ENCODE peak calls at places on chromosomes 1 and 21, in five cellular contexts. N is upper lobe of right lung, W is left ventricle myocardium inferior, O is lung, M is stomach. Q is an unnamed sample.
A peak's percentile ranks its signal among the peaks of the same experiment; 100 is the strongest.

GRCh38 chr1:46528297-46528955 is 23.0 kb downstream of the KNCN start:
- DNase-seq in O (no peak), M (no peak), N (no peak), W (no peak), Q (no peak)

GRCh38 chr1:241721011-241721410 is 68.9 kb downstream of the WDR64 start:
- DNase-seq in M (no peak), O (no peak), W (no peak), N (no peak), Q (no peak)

GRCh38 chr1:44820945-44821715 is 12.8 kb downstream of the BTBD19 start:
- DNase-seq in M (no peak), N (no peak), O (no peak), W (no peak), Q (peak; percentile 66)

GRCh38 chr1:32984090-32984828 is 19.6 kb upstream of the RNF19B start:
- DNase-seq in M (no peak), O (no peak), W (no peak), N (no peak), Q (no peak)

GRCh38 chr1:3898994-3899775 is 887 bp downstream of the C1orf174 start:
- DNase-seq in N (no peak), W (no peak), O (no peak), M (no peak), Q (no peak)

GRCh38 chr1:168582690-168583325 is 6.4 kb downstream of the XCL1 start:
- DNase-seq in N (no peak), W (no peak), O (no peak), M (no peak), Q (no peak)

GRCh38 chr1:245599413-245600174 is 444.8 kb downstream of the KIF26B start:
- DNase-seq in O (peak; percentile 36), W (no peak), M (no peak), N (no peak), Q (peak; percentile 71)

GRCh38 chr1:7705048-7705907 is 65.8 kb upstream of the VAMP3 start:
- DNase-seq in O (no peak), W (peak; percentile 57), M (peak; percentile 38), N (peak; percentile 76), Q (peak; percentile 73)

GRCh38 chr1:89259283-89259971 is 13.2 kb downstream of the GBP5 start:
- DNase-seq in N (peak; percentile 49), O (no peak), M (no peak), W (no peak), Q (no peak)

GRCh38 chr1:90417139-90417538 is 300.0 kb downstream of the BARHL2 start:
- DNase-seq in N (no peak), W (no peak), M (no peak), O (no peak), Q (no peak)

GRCh38 chr1:33263890-33264504 is 7.7 kb downstream of the ZNF362 start:
- DNase-seq in W (no peak), N (no peak), M (no peak), O (no peak), Q (no peak)

GRCh38 chr1:89936694-89937093 is 58.2 kb upstream of the ZNF326 start:
- DNase-seq in N (no peak), W (no peak), O (no peak), M (no peak), Q (no peak)

GRCh38 chr21:43600642-43601397 is 58.5 kb downstream of the HSF2BP start:
- DNase-seq in O (no peak), M (no peak), N (no peak), W (no peak), Q (no peak)

GRCh38 chr1:205049479-205049878 is 6.5 kb downstream of the CNTN2 start:
- DNase-seq in M (no peak), O (no peak), W (no peak), N (no peak), Q (no peak)

GRCh38 chr1:221712776-221713431 is 29.0 kb downstream of the DUSP10 start:
- DNase-seq in W (no peak), N (no peak), O (no peak), M (peak; percentile 45), Q (no peak)

GRCh38 chr1:86503477-86504129 is 34.9 kb downstream of the CLCA1 start:
- DNase-seq in O (peak; percentile 63), W (peak; percentile 56), N (peak; percentile 81), M (no peak), Q (peak; percentile 77)

GRCh38 chr1:152801333-152801732 is 4.8 kb downstream of the LCE1D start:
- DNase-seq in M (no peak), W (no peak), O (no peak), N (no peak), Q (no peak)
- H3K9me3 ChIP-seq in M (no peaks in the 10 kb centered on the region), W (no peaks in the 10 kb centered on the region), O (no peaks in the 10 kb centered on the region), N (no peaks in the 10 kb centered on the region), Q (no peaks in the 10 kb centered on the region)

GRCh38 chr1:242842094-242842493 is 317.6 kb upstream of the PLD5 start:
- DNase-seq in O (no peak), W (no peak), M (no peak), N (no peak), Q (no peak)
- TF ChIP-seq CTCF in O (no peak), W (peak; percentile 33), M (no peak), N (no peak), Q (no peak)

GRCh38 chr1:36382231-36382630 is 3.5 kb downstream of the STK40 start:
- DNase-seq in M (no peak), O (no peak), W (no peak), N (no peak), Q (no peak)
- H3K4me1 ChIP-seq in M (peaks cover 28% of the 10 kb centered on the region), O (peaks cover 14% of the 10 kb centered on the region), W (peaks cover 93% of the 10 kb centered on the region), N (peaks cover 61% of the 10 kb centered on the region), Q (peaks cover 44% of the 10 kb centered on the region)

GRCh38 chr1:180382326-180383115 is 119.9 kb downstream of the ACBD6 start:
- DNase-seq in N (no peak), W (no peak), O (no peak), M (no peak), Q (no peak)

GRCh38 chr1:180386740-180387367 is 115.5 kb downstream of the ACBD6 start:
- DNase-seq in O (no peak), W (no peak), N (no peak), M (no peak), Q (no peak)

GRCh38 chr1:180387413-180387812 is 115.0 kb downstream of the ACBD6 start:
- DNase-seq in M (no peak), W (no peak), N (no peak), O (no peak), Q (no peak)

GRCh38 chr1:180384606-180385005 is 117.8 kb downstream of the ACBD6 start:
- DNase-seq in M (no peak), W (no peak), N (no peak), O (no peak), Q (no peak)

DNA sequence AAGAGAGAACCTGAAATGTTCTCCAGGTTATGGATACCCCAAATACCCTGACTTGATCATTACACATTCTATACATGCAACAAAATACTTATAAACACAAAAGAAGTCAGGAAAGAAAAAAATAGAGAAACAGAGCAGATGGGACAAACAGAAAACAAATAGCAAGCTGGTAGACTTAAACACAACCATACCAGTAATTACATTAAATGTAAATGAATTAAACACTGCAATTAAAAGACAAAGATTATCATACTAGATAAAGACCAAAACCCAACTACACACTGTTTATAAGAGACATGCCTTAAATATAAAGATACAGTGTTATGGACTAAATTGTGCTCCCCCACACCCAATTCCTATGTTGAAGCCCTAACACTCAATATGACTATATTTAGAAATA is 117.2 kb downstream of the ACBD6 start:
- DNase-seq in W (no peak), O (no peak), M (no peak), N (no peak), Q (no peak)
- H3K9me3 ChIP-seq in W (peaks cover 72% of the 10 kb centered on the region), O (no peaks in the 10 kb centered on the region), M (peaks cover 42% of the 10 kb centered on the region), N (peaks cover 32% of the 10 kb centered on the region), Q (peaks cover 6% of the 10 kb centered on the region)